ENCODE peak calls at places on chromosomes 7 and 10, in ten cellular contexts. V, M, I, J, K, Y, L, F, Z and C are unnamed samples.

GRCh38 chr10:3036605-3037004 is 30.7 kb upstream of the PFKP start:
- DNase-seq in V (no peak), M (no peak), I (no peak), J (no peak), K (no peak), Y (no peak), L (no peak), F (no peak), Z (no peak), C (no peak)

GRCh38 chr10:80356563-80356999 is at the start of the genes DYDC1 and DYDC2:
- DNase-seq in V (peak; percentile 35), M (peak; percentile 45), I (peak; percentile 35), J (no peak), K (peak; percentile 45), Y (no peak), L (no peak), F (no peak), Z (no peak), C (peak; percentile 40)

GRCh38 chr10:133608855-133609254 is 17.7 kb downstream of the FRG2B start:
- DNase-seq in V (no peak), M (no peak), I (no peak), J (no peak), K (no peak), Y (no peak), L (peak; percentile 25), F (peak; percentile 60), Z (no peak), C (peak; percentile 4)

GRCh38 chr7:158672975-158673374 is 31.6 kb downstream of the NCAPG2 start:
- DNase-seq in V (no peak), M (no peak), I (no peak), J (no peak), K (no peak), Y (no peak), L (peak; percentile 32), F (peak; percentile 73), Z (no peak), C (peak; percentile 67)

GRCh38 chr7:101518348-101518747 is 110.7 kb downstream of the MYL10 start:
- DNase-seq in V (no peak), M (no peak), I (no peak), J (no peak), K (no peak), Y (no peak), L (peak; percentile 42), F (no peak), Z (no peak), C (peak; percentile 87)

GRCh38 chr7:139758388-139758787 is 19.4 kb downstream of the HIPK2 start:
- DNase-seq in V (no peak), M (no peak), I (no peak), J (no peak), K (peak; percentile 61), Y (no peak), L (no peak), F (no peak), Z (no peak), C (no peak)

GRCh38 chr10:77428776-77429395 is 208.7 kb downstream of the KCNMA1 start:
- DNase-seq in V (no peak), M (no peak), I (no peak), J (peak; percentile 76), K (peak; percentile 29), Y (no peak), L (peak; percentile 76), F (peak; percentile 92), Z (no peak), C (peak; percentile 70)

GRCh38 chr7:84271550-84271949 is 77.0 kb upstream of the SEMA3A start:
- DNase-seq in V (no peak), M (no peak), I (no peak), J (no peak), K (no peak), Y (no peak), L (peak; percentile 67), F (no peak), Z (no peak), C (peak; percentile 75)

GRCh38 chr10:48287417-48288391 is 13.2 kb upstream of the FRMPD2 start:
- DNase-seq in V (peak; percentile 52), M (peak; percentile 33), I (peak; percentile 86), J (no peak), K (no peak), Y (no peak), L (no peak), F (peak; percentile 26), Z (no peak), C (no peak)

GRCh38 chr7:25255603-25256320 is 27.5 kb upstream of the NPVF start:
- DNase-seq in V (no peak), M (no peak), I (no peak), J (no peak), K (peak; percentile 62), Y (no peak), L (no peak), F (no peak), Z (no peak), C (no peak)

GRCh38 chr7:113159746-113160339 is 41.5 kb upstream of the SMIM30 start:
- DNase-seq in V (no peak), M (no peak), I (peak; percentile 33), J (no peak), K (no peak), Y (peak; percentile 3), L (peak; percentile 36), F (peak; percentile 38), Z (no peak), C (peak; percentile 4)

GRCh38 chr7:122913608-122914007 is 27.3 kb upstream of the CADPS2 start:
- DNase-seq in V (no peak), M (no peak), I (no peak), J (no peak), K (no peak), Y (no peak), L (no peak), F (no peak), Z (no peak), C (no peak)

GRCh38 chr7:122919643-122920181 is 33.5 kb upstream of the CADPS2 start:
- DNase-seq in V (no peak), M (no peak), I (no peak), J (no peak), K (no peak), Y (no peak), L (no peak), F (peak; percentile 63), Z (no peak), C (no peak)

DNA sequence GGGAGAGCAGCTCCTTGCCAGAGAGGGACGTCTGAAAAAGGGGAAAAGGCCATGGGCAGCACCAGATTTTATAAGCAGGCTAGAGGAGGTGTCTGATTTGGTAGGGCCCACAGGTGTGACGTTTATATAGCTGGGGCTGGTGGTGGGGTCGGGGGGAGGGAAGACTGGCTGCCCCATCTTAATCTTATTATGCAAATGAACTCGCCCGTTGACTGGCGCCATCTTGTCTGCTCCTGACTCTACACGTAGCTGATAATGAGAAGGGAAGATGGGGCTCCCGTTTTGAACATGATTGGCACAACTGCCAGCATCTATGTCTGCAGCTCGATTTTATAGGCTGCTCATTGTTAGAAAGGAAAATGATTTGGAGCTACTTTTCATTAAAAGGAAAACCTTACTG is 28.6 kb upstream of the CADPS2 start:
- DNase-seq in V (no peak), M (no peak), I (no peak), J (no peak), K (no peak), Y (no peak), L (no peak), F (no peak), Z (no peak), C (no peak)
- H3K4me3 ChIP-seq in V (no peak overlapping the region), M (no peak overlapping the region), I (no peak overlapping the region), J (no peak overlapping the region), K (no peak overlapping the region), Y (no peak overlapping the region), L (no peak overlapping the region), F (no peak overlapping the region), Z (no peak overlapping the region), C (no peak overlapping the region)

GRCh38 chr10:98745645-98746044 is 298.9 kb upstream of the HPS1 start:
- DNase-seq in V (no peak), M (no peak), I (peak; percentile 9), J (no peak), K (no peak), Y (no peak), L (no peak), F (no peak), Z (no peak), C (no peak)
- TF ChIP-seq CTCF in V (no peak), M (no peak), I (no peak), J (no peak), K (no peak), Y (no peak), L (no peak), F (no peak), Z (no peak), C (no peak)

DNA sequence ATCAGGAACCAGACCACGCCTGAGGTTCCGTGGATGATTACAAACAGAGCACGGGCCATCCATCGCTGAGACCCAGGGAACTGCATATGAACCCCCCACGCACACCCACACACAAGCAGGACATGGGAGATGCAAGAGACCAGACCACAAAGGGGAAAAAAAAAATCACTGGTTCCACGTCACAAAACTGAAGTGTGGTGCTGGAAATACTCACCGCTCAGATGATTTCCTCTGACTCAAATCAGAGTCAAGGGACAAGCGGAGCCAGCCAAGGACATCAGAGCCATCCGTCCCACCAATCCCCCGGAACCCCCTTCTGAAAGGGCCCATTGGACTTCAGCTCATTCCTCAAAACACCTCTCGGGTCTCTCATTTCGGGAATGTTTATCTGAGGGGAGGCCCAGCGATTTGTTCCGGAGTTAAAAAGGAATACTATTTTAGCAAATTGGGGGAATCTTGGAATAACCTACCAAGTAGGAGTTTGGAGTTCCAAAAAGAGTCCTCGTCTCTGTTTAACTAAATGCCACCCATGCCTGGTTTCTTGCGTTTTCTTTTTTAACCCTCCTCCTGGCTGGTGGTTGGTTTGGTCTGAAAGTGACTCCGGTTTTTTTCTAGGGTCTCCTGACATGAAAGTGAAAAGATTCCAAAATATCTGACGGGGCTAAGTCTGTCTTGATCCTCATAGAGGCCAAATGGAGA is 15.0 kb downstream of the SNX8 start:
- DNase-seq in V (no peak), M (no peak), I (peak; percentile 90), J (peak; percentile 25), K (no peak), Y (no peak), L (peak; percentile 84), F (no peak), Z (peak; percentile 9), C (peak; percentile 91)
- H3K4me3 ChIP-seq in V (no peak overlapping the region), M (peak overlapping the region; percentile 19), I (peak overlapping the region; percentile 71), J (no peak overlapping the region), K (no peak overlapping the region), Y (peak overlapping the region; percentile 27), L (peak overlapping the region; percentile 48), F (no peak overlapping the region), Z (peak overlapping the region; percentile 22), C (peak overlapping the region; percentile 36)

GRCh38 chr7:141754939-141755338 is 9.0 kb upstream of the TAS2R3 start:
- DNase-seq in V (no peak), M (no peak), I (peak; percentile 32), J (no peak), K (no peak), Y (no peak), L (peak; percentile 9), F (peak; percentile 47), Z (no peak), C (peak; percentile 4)

GRCh38 chr7:141748401-141748800 is 10.2 kb downstream of the SSBP1 start:
- DNase-seq in V (no peak), M (no peak), I (no peak), J (no peak), K (no peak), Y (no peak), L (no peak), F (no peak), Z (no peak), C (no peak)

DNA sequence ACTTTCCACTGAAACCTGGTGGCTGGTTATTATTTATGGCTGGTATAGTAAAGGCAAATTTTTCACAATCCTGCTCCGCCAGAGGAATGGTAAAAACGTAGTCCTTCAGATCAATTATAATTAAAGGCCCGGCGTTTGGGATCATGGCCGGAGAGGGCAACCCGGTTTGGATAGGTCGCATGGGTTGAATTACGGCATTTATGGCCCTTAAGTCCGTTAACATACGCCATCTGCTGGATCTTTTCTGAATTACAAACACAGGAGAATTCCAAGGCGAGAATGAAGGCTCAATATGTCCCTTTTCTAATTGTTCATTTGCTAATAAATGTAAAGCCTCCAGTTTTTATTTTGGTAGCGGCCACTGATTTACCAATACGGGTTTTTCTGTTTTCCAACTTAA is 11.3 kb upstream of the TAS2R3 start:
- DNase-seq in V (no peak), M (no peak), I (no peak), J (no peak), K (no peak), Y (no peak), L (no peak), F (peak; percentile 30), Z (no peak), C (peak; percentile 5)
- TF ChIP-seq CTCF in V (no peak), M (peak; percentile 31), I (peak; percentile 15), J (no peak), K (no peak), Y (peak; percentile 33), L (peak; percentile 34), F (peak; percentile 52), Z (no peak), C (no peak)